ENCODE peak calls at places on chromosomes 4 and X, in ten cellular contexts. W is PC-3, V is stomach, J is lower lobe of right lung, O is upper lobe of left lung, L is mucosa of descending colon, N is Panc1, H is AG04450, S is dorsolateral prefrontal cortex, Q is testis. M is an unnamed sample.

GRCh38 chr4:1993169-1993516 is 15.6 kb downstream of the NELFA start:
- DNase-seq in V (no peak), H (no peak), L (no peak), Q (peak), W (no peak), O (no peak), N (no peak), S (no peak), J (no peak), M (no peak)

GRCh38 chrX:915427-916234 is 285.0 kb downstream of the SHOX start:
- DNase-seq in W (no peak), V (no peak), H (no peak), N (no peak), L (no peak), Q (no peak), O (no peak), J (no peak), S (no peak), M (no peak)

GRCh38 chr4:175308236-175308635 is 390.1 kb downstream of the ADAM29 start:
- DNase-seq in H (peak), Q (no peak), O (no peak), W (peak), L (no peak), J (no peak), N (no peak), V (no peak), S (no peak), M (peak)

GRCh38 chr4:48909697-48910096 is 3.1 kb upstream of the OCIAD2 start:
- DNase-seq in J (no peak), L (no peak), V (peak), O (no peak), Q (no peak), W (peak), N (peak), H (peak), S (no peak), M (peak)

GRCh38 chr4:182918791-182919302 is 1.7 kb upstream of the DCTD start:
- DNase-seq in J (no peak), O (no peak), Q (no peak), V (no peak), N (no peak), H (no peak), S (no peak), W (no peak), L (no peak), M (no peak)

GRCh38 chr4:1856920-1857699 is 1.2 kb upstream of the LETM1 start:
- DNase-seq in J (no peak), O (peak), S (peak), N (no peak), H (no peak), W (no peak), V (no peak), Q (peak), L (peak), M (peak)

GRCh38 chr4:25022741-25023140 is 8.0 kb downstream of the LGI2 start:
- DNase-seq in J (no peak), V (no peak), N (no peak), O (no peak), L (no peak), W (no peak), H (no peak), S (no peak), Q (no peak), M (no peak)

GRCh38 chr4:85474818-85475630 is at the start of gene ARHGAP24:
- DNase-seq in W (peak), N (no peak), V (peak), L (peak), Q (peak), S (peak), J (peak), H (peak), O (peak), M (peak)

GRCh38 chr4:181289203-181289602 is 954.0 kb upstream of the TENM3 start:
- DNase-seq in V (no peak), S (no peak), L (no peak), H (no peak), J (no peak), Q (no peak), W (no peak), O (no peak), N (no peak), M (no peak)

GRCh38 chr4:94267037-94267436 is 59.4 kb downstream of the SMARCAD1 start:
- DNase-seq in S (no peak), Q (no peak), H (no peak), W (no peak), N (no peak), V (no peak), O (no peak), L (no peak), J (no peak), M (no peak)

GRCh38 chrX:1561164-1561563 is 24.2 kb upstream of the P2RY8 start:
- DNase-seq in Q (no peak), H (no peak), N (no peak), O (no peak), V (no peak), S (no peak), J (no peak), W (no peak), L (no peak), M (no peak)

GRCh38 chr4:2186133-2186864 is 55.6 kb downstream of the HAUS3 start:
- DNase-seq in H (no peak), W (peak), N (no peak), Q (no peak), L (no peak), O (peak), S (no peak), J (no peak), V (peak), M (peak)

GRCh38 chr4:156238171-156238570 is 284.5 kb upstream of the CTSO start:
- DNase-seq in N (no peak), S (no peak), V (no peak), L (no peak), W (peak), J (no peak), O (no peak), Q (no peak), H (no peak), M (no peak)

GRCh38 chr4:152063301-152064235 is 302.8 kb upstream of the GATB start:
- DNase-seq in S (no peak), V (peak), O (no peak), J (no peak), Q (no peak), W (peak), H (no peak), L (peak), N (no peak), M (peak)

GRCh38 chr4:164212714-164213113 is 541.2 kb upstream of the SMIM31 start:
- DNase-seq in Q (no peak), H (no peak), N (no peak), O (no peak), L (no peak), S (no peak), V (no peak), J (no peak), W (peak), M (no peak)

GRCh38 chr4:184147858-184148799 is 69.5 kb downstream of the ENPP6 start:
- DNase-seq in V (no peak), W (no peak), S (no peak), H (no peak), L (no peak), N (no peak), J (no peak), O (no peak), Q (no peak), M (peak)

GRCh38 chrX:40622741-40623536 is at the start of gene MPC1L:
- DNase-seq in N (no peak), V (no peak), Q (peak), W (no peak), O (no peak), H (no peak), J (no peak), S (no peak), L (peak), M (no peak)

GRCh38 chr4:17232575-17233253 is 279.2 kb downstream of the QDPR start:
- DNase-seq in S (no peak), Q (peak), L (no peak), W (no peak), O (no peak), J (no peak), N (no peak), V (peak), H (peak), M (peak)

GRCh38 chrX:73965833-73966232 is 338.1 kb upstream of the ZCCHC13 start:
- DNase-seq in O (no peak), V (no peak), Q (no peak), L (no peak), W (no peak), H (no peak), S (no peak), J (no peak), N (no peak), M (no peak)

GRCh38 chr4:159227984-159228383 is 125.1 kb downstream of the RAPGEF2 start:
- DNase-seq in J (peak), S (peak), O (peak), N (no peak), W (no peak), L (peak), Q (peak), V (peak), H (peak), M (peak)

GRCh38 chrX:116277391-116277790 is 106.8 kb downstream of the AGTR2 start:
- DNase-seq in Q (no peak), N (no peak), O (no peak), V (no peak), S (no peak), W (no peak), J (no peak), L (no peak), H (no peak), M (no peak)

GRCh38 chrX:104370089-104370488 is 115.4 kb upstream of the ESX1 start:
- DNase-seq in Q (peak), L (no peak), S (no peak), O (no peak), N (no peak), V (no peak), J (no peak), H (no peak), W (peak), M (no peak)

GRCh38 chr4:73520821-73521220 is 39.3 kb downstream of the AFM start:
- DNase-seq in Q (no peak), V (no peak), L (no peak), O (no peak), W (peak), J (no peak), H (no peak), S (no peak), N (no peak), M (peak)

GRCh38 chr4:56127698-56128097 is 179.0 kb downstream of the CEP135 start:
- DNase-seq in S (no peak), V (no peak), N (no peak), H (no peak), Q (no peak), O (no peak), J (no peak), W (no peak), L (no peak), M (peak)

GRCh38 chr4:71355045-71355444 is 16.2 kb downstream of the SLC4A4 start:
- DNase-seq in S (no peak), W (no peak), H (no peak), Q (no peak), V (no peak), O (no peak), N (no peak), J (no peak), L (no peak), M (no peak)

GRCh38 chrX:10039821-10040793 is 72.9 kb downstream of the CLDN34 start:
- DNase-seq in O (no peak), L (no peak), N (no peak), W (peak), V (no peak), H (no peak), J (no peak), S (no peak), Q (no peak), M (no peak)

GRCh38 chrX:145821291-145821897 is 3.8 kb downstream of the SLITRK2 start:
- DNase-seq in N (no peak), W (no peak), S (peak), H (no peak), V (no peak), J (no peak), L (no peak), Q (no peak), O (no peak), M (no peak)

GRCh38 chrX:17737707-17738001 is 361 bp downstream of the SCML1 start:
- DNase-seq in S (no peak), W (no peak), O (no peak), N (no peak), H (no peak), L (no peak), Q (no peak), V (no peak), J (no peak), M (no peak)

GRCh38 chr4:7328913-7329638 is 105.7 kb downstream of the PSAPL1 start:
- DNase-seq in L (peak), O (peak), W (peak), J (peak), V (no peak), Q (no peak), H (peak), S (peak), N (no peak), M (peak)

GRCh38 chrX:67652581-67652980 is 108.8 kb downstream of the AR start:
- DNase-seq in H (no peak), Q (no peak), L (no peak), N (no peak), O (no peak), J (no peak), W (no peak), S (no peak), V (no peak), M (no peak)

GRCh38 chr4:79695848-79696247 is 287.8 kb upstream of the GK2 start:
- DNase-seq in S (no peak), H (no peak), L (no peak), Q (peak), V (no peak), J (no peak), N (no peak), W (no peak), O (no peak), M (no peak)

GRCh38 chrX:9396930-9397329 is 67.9 kb upstream of the TBL1X start:
- DNase-seq in W (peak), Q (no peak), V (no peak), N (no peak), O (no peak), H (no peak), L (no peak), J (no peak), S (no peak), M (peak)

GRCh38 chrX:275967-276587 is 5.1 kb upstream of the PLCXD1 start:
- DNase-seq in Q (peak), J (peak), O (peak), S (peak), V (peak), W (peak), L (peak), N (no peak), H (no peak), M (peak)

GRCh38 chr4:184280591-184281071 is 63.0 kb upstream of the ENPP6 start:
- DNase-seq in H (no peak), V (no peak), J (no peak), O (no peak), L (no peak), N (no peak), Q (no peak), S (no peak), W (no peak), M (no peak)

GRCh38 chr4:152901205-152901604 is 34.9 kb upstream of the FHDC1 start:
- DNase-seq in N (no peak), H (no peak), W (no peak), L (no peak), Q (no peak), O (no peak), J (no peak), S (no peak), V (no peak), M (no peak)

GRCh38 chrX:49116076-49116475 is 7.5 kb downstream of the GPKOW start:
- DNase-seq in W (no peak), J (no peak), H (no peak), S (no peak), Q (no peak), O (no peak), V (no peak), N (no peak), L (no peak), M (no peak)

GRCh38 chrX:49117597-49117996 is 5.9 kb downstream of the GPKOW start:
- DNase-seq in V (no peak), S (no peak), H (no peak), N (no peak), O (no peak), L (no peak), Q (no peak), J (no peak), W (no peak), M (no peak)

GRCh38 chrX:49122499-49122898 is 1.0 kb downstream of the GPKOW start:
- DNase-seq in H (no peak), L (no peak), O (no peak), W (no peak), V (no peak), J (no peak), N (no peak), Q (no peak), S (no peak), M (no peak)

DNA sequence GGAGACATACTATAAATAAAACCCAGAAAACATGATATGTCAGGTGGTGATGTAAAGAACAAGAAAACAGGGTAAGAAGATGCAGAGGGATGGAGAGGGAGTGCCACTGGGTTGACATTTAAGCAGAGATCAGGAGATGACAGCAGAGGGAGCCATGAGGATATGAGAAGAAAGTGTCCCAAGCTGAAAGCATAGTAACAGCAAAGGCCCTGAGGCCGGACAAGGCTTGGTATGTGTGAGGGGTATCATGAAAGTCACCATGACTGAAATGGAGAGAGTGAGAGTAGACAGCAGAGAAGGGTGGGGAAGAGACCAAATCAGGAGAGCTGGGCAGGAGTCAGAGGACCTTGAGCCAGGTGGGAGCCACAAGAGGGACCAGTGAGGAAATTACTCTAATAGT is 3.4 kb downstream of the GPKOW start:
- DNase-seq in N (no peak), J (no peak), Q (no peak), O (no peak), W (no peak), S (no peak), H (no peak), V (no peak), L (no peak), M (no peak)
- TF ChIP-seq CTCF in N (no peak), J (no peak), Q (no peak), O (no peak), W (no peak), S (no peak), H (no peak), V (no peak), L (no peak), M (no peak)

GRCh38 chrX:107713205-107714195 is 62.1 kb downstream of the TSC22D3 start:
- DNase-seq in H (no peak), L (no peak), V (no peak), W (no peak), S (no peak), J (no peak), Q (peak), O (no peak), N (no peak), M (no peak)
- H3K4me3 ChIP-seq in H (no peak), L (no peak), V (peak), W (no peak), S (peak), J (peak), Q (no peak), O (no peak), N (no peak), M (no peak)

GRCh38 chrX:78098108-78098507 is 5.9 kb upstream of the PGK1 start:
- DNase-seq in N (no peak), V (no peak), J (no peak), W (no peak), L (no peak), H (no peak), O (no peak), Q (no peak), S (no peak), M (no peak)

DNA sequence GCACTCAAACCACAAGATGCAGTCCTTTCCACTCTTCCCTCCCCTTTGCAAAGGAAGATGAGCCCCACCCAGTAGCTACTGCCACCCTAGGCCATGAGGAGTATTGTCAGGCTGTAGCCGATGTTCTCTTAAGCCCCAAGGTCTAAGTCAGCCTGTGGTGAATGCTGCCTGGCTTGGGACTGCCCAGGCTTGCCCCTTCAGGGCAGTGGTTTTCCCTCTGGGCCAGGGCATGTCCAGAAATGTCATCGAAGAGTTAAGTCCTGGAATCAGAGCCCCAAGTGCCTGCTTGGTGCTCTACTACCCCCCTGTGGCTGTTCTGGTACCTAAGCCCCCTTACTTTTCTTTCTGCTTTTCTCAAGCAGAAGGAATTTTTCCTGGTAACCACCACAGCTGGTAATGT is 11.8 kb upstream of the PGK1 start:
- DNase-seq in L (no peak), V (no peak), N (no peak), Q (no peak), H (peak), W (peak), S (no peak), O (no peak), J (no peak), M (peak)
- TF ChIP-seq CTCF in L (no peak), V (no peak), N (peak), Q (no peak), H (peak), W (peak), S (no peak), O (no peak), J (no peak), M (peak)

GRCh38 chr4:185840953-185841352 is 29.0 kb upstream of the SORBS2 start:
- DNase-seq in Q (no peak), J (no peak), W (no peak), H (no peak), S (no peak), O (no peak), L (no peak), V (no peak), N (no peak), M (no peak)
- H3K4me3 ChIP-seq in Q (no peak), J (no peak), W (no peak), H (no peak), S (no peak), O (no peak), L (no peak), V (no peak), N (no peak), M (no peak)

GRCh38 chr4:14254806-14255445 is 627.4 kb upstream of the BOD1L1 start:
- DNase-seq in W (no peak), Q (no peak), L (no peak), V (no peak), N (no peak), O (no peak), S (no peak), J (no peak), H (no peak), M (no peak)
- TF ChIP-seq CTCF in W (no peak), Q (no peak), L (no peak), V (no peak), N (no peak), O (no peak), S (no peak), J (no peak), H (no peak), M (no peak)

GRCh38 chr4:139085141-139085540 is 69.6 kb downstream of the NOCT start:
- DNase-seq in S (no peak), Q (no peak), L (no peak), W (peak), V (no peak), N (no peak), J (no peak), O (no peak), H (no peak), M (peak)
- H3K4me3 ChIP-seq in S (peak), Q (no peak), L (no peak), W (peak), V (peak), N (peak), J (peak), O (no peak), H (peak), M (peak)

DNA sequence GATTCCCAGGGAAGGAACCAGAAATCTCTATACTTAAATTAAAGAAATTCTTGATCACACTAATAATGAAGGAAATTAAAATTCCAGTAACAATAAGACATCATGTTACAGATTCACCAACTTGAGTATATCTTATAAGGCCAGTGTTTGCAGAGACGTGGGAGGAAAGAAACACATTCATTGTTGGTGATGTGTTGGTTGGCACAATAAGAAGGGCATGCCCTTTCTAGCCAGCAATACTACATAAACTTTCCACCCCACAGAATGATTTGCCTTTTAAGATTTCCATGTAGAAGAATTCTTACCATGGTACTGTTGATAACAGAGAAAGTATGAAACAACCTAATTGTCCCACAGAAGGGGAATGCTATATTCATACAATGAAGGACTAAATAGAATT is 581.5 kb downstream of the STIM2 start:
- DNase-seq in O (no peak), Q (no peak), V (no peak), L (no peak), J (no peak), W (peak), N (no peak), H (no peak), S (no peak), M (peak)
- TF ChIP-seq CTCF in O (no peak), Q (no peak), V (no peak), L (no peak), J (no peak), W (no peak), N (no peak), H (no peak), S (no peak), M (no peak)

GRCh38 chrX:100409316-100410082 is 574 bp downstream of the PCDH19 start:
- DNase-seq in J (no peak), S (no peak), H (no peak), V (no peak), L (no peak), N (no peak), O (no peak), Q (no peak), W (no peak), M (no peak)
- H3K4me3 ChIP-seq in J (peak), S (peak), H (peak), V (peak), L (no peak), N (peak), O (no peak), Q (peak), W (peak), M (peak)

M was measured in fibroblast of the aortic adventitia.